ENCODE peak calls at places on chromosome 15, in nine cellular contexts. D is spleen; R is GM10248; L is A549; F is upper lobe of left lung; T is H9; E is neural progenitor cell; S is activated CD8-positive, alpha-beta T cell treated with anti-CD3 and anti-CD28 coated beads for 36 hours; J is GM20000. A is an unnamed sample.

GRCh38 chr15:65633752-65634151 is 12.0 kb downstream of the SLC24A1 start:
- DNase-seq in D (no peak), R (no peak), L (no peak), F (no peak), T (no peak), E (peak; percentile 28), S (no peak), J (no peak), A (no peak)

GRCh38 chr15:37824717-37825382 is 109.6 kb upstream of the TMCO5A start:
- DNase-seq in D (no peak), R (no peak), L (peak; percentile 60), F (no peak), T (no peak), E (no peak), S (no peak), J (peak; percentile 2), A (peak; percentile 83)

GRCh38 chr15:90205886-90206285 is 4.8 kb downstream of the SEMA4B start:
- DNase-seq in D (no peak), R (no peak), L (no peak), F (peak; percentile 60), T (no peak), E (no peak), S (no peak), J (no peak), A (no peak)

GRCh38 chr15:60297047-60297446 is 100.7 kb downstream of the ANXA2 start:
- DNase-seq in D (no peak), R (no peak), L (no peak), F (no peak), T (no peak), E (no peak), S (no peak), J (no peak), A (peak; percentile 63)

GRCh38 chr15:63972801-63973200 is 73.5 kb downstream of the DAPK2 start:
- DNase-seq in D (no peak), R (no peak), L (no peak), F (no peak), T (peak; percentile 28), E (peak; percentile 67), S (no peak), J (no peak), A (no peak)

GRCh38 chr15:74460903-74461846 is at the start of gene UBL7:
- DNase-seq in D (peak; percentile 99), R (peak; percentile 96), L (peak; percentile 93), F (peak; percentile 99), T (peak; percentile 99), E (peak; percentile 99), S (peak; percentile 99), J (peak; percentile 93), A (peak; percentile 96)

GRCh38 chr15:65310431-65311137 is 6.1 kb downstream of the RNU5B-1 start:
- DNase-seq in D (peak; percentile 32), R (no peak), L (no peak), F (no peak), T (no peak), E (no peak), S (no peak), J (no peak), A (no peak)

GRCh38 chr15:83892498-83892897 is 238.6 kb downstream of the ADAMTSL3 start:
- DNase-seq in D (no peak), R (no peak), L (no peak), F (no peak), T (no peak), E (no peak), S (no peak), J (no peak), A (no peak)

GRCh38 chr15:68820205-68820588 is 498 bp downstream of the ANP32A start:
- DNase-seq in D (peak; percentile 92), R (no peak), L (peak; percentile 70), F (peak; percentile 64), T (no peak), E (peak; percentile 66), S (peak; percentile 71), J (peak; percentile 38), A (peak; percentile 26)

GRCh38 chr15:51162865-51163762 is 68.4 kb upstream of the TNFAIP8L3 start:
- DNase-seq in D (peak; percentile 81), R (peak; percentile 85), L (peak; percentile 64), F (peak; percentile 67), T (peak; percentile 74), E (peak; percentile 75), S (peak; percentile 81), J (peak; percentile 83), A (peak; percentile 90)

GRCh38 chr15:92880796-92881569 is 19.1 kb upstream of the CHD2 start:
- DNase-seq in D (no peak), R (no peak), L (no peak), F (no peak), T (no peak), E (peak; percentile 30), S (no peak), J (no peak), A (no peak)

GRCh38 chr15:61640751-61641150 is 411.6 kb upstream of the RORA start:
- DNase-seq in D (no peak), R (no peak), L (no peak), F (no peak), T (no peak), E (peak; percentile 67), S (no peak), J (no peak), A (no peak)

GRCh38 chr15:29822685-29823459 is 604 bp upstream of the TJP1 start:
- DNase-seq in D (no peak), R (no peak), L (peak; percentile 87), F (peak; percentile 64), T (no peak), E (peak; percentile 31), S (peak; percentile 12), J (peak; percentile 11), A (peak; percentile 20)

GRCh38 chr15:47432831-47433230 is 284.5 kb upstream of the SEMA6D start:
- DNase-seq in D (no peak), R (no peak), L (no peak), F (no peak), T (no peak), E (no peak), S (no peak), J (no peak), A (no peak)

GRCh38 chr15:63902671-63903035 is 68.9 kb upstream of the HERC1 start:
- DNase-seq in D (no peak), R (no peak), L (no peak), F (no peak), T (no peak), E (no peak), S (no peak), J (no peak), A (no peak)

GRCh38 chr15:98683821-98684220 is 35.5 kb downstream of the IGF1R start:
- DNase-seq in D (no peak), R (no peak), L (no peak), F (no peak), T (no peak), E (peak; percentile 45), S (no peak), J (no peak), A (no peak)

GRCh38 chr15:88423331-88423730 is 43.9 kb downstream of the MRPL46 start:
- DNase-seq in D (no peak), R (no peak), L (no peak), F (no peak), T (no peak), E (no peak), S (no peak), J (no peak), A (no peak)

GRCh38 chr15:85706779-85707518 is 87.8 kb downstream of the KLHL25 start:
- DNase-seq in D (no peak), R (no peak), L (no peak), F (peak; percentile 41), T (no peak), E (no peak), S (peak; percentile 63), J (peak; percentile 29), A (no peak)

DNA sequence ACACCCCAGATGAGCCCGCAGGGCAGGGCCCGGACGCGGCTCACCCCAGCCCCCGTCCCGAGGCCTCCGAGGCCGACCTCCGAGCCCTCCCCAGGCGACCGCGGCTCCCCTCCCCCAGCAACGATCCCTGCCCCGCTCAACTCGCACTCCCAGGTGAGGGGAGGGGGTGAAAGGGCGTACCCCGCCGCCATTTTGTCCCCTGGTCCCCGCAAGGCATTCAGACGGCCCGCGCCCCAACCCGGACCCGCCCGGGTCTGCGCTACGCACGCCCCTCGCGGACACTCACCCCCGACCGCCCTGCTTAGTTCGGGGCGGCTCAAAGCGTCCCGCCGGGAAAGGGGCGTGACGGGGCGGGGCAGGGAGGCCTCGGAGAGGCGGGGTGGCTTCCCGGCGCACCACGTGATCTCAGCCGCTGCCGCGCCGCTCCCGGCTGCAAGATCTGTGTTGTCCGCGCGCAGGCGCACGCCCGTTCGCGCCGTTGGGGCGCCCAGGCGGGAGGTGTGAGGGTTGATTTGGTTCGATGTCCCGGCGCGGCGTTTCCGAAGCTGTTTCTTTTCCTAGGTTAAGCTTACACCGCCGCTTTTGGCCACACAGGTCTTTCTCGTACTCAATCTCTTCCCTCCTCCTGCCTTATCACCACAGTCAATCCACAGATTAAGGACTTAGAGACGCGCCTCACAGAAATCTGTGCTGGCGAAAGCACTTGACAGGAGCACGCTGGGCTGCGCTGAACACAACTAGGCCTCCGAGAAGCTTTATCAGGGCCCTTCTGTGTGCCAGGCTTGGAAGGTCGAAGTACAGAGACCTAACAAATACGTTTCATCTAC is at the start of gene SCAPER:
- DNase-seq in D (peak; percentile 99), R (peak; percentile 96), L (peak; percentile 91), F (peak; percentile 96), T (peak; percentile 96), E (peak; percentile 96), S (peak; percentile 94), J (peak; percentile 95), A (peak; percentile 90)
- TF ChIP-seq CTCF in D (no peak), R (no peak), L (no peak), F (no peak), T (no peak), E (peak; percentile 3), S (no peak), J (no peak), A (no peak)

GRCh38 chr15:53962646-53963561 is 15.3 kb upstream of the UNC13C start:
- DNase-seq in D (no peak), R (no peak), L (peak; percentile 18), F (peak; percentile 25), T (peak; percentile 30), E (peak; percentile 33), S (peak; percentile 55), J (no peak), A (no peak)
- TF ChIP-seq CTCF in D (peak; percentile 35), R (peak; percentile 56), L (peak; percentile 60), F (peak; percentile 17), T (peak; percentile 77), E (peak; percentile 61), S (peak; percentile 61), J (peak; percentile 6), A (peak; percentile 77)

GRCh38 chr15:100334905-100335304 is 6.9 kb downstream of the ADAMTS17 start:
- DNase-seq in D (no peak), R (no peak), L (no peak), F (no peak), T (peak; percentile 50), E (no peak), S (no peak), J (no peak), A (no peak)
- TF ChIP-seq CTCF in D (no peak), R (no peak), L (no peak), F (no peak), T (peak; percentile 42), E (no peak), S (no peak), J (no peak), A (no peak)

DNA sequence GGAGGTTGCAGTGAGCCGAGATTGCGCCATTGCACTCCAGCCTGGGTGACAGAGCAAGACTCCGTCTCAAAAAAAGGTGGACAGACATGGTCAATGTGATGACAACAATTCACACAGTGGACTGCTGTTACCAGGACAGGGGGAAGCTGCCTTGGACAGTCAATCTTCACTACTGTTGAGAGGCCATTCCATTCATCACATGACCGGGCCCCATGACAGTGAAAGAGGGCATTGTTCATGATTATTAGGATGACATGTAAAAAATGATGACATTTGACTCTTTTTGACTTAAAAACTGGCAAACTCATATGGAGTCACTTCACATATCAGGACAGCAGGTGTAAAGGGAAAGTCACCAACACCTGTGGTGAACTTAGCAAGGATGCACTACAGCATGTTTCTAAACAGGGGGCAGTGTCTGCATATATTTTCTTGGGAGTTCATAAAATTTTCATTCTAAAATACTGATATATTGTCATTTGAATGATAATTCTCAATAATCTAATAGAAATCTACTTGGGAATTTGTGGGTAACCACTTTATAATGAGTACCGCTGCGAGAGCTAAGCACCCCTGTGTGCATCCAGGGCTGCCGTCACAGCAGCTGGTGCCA is 34.2 kb upstream of the LDHAL6B start:
- DNase-seq in D (no peak), R (no peak), L (no peak), F (no peak), T (no peak), E (no peak), S (no peak), J (no peak), A (no peak)
- TF ChIP-seq CTCF in D (no peak), R (no peak), L (peak; percentile 9), F (no peak), T (peak; percentile 43), E (peak; percentile 9), S (no peak), J (no peak), A (no peak)